ENCODE peak calls at places on chromosomes 16 and 17, in eight cellular contexts. D, O, Q, W, E, H, Y and N are unnamed samples.

GRCh38 chr16:10978846-10979446 is 34.6 kb downstream of the CLEC16A start:
- DNase-seq in D (no peak), O (no peak), Q (no peak), W (no peak), E (no peak), H (no peak), Y (no peak), N (no peak)

GRCh38 chr16:30395155-30395991 is at the start of gene ZNF48:
- DNase-seq in D (peak; percentile 88), O (peak; percentile 90), Q (peak; percentile 94), W (peak; percentile 92), E (peak; percentile 84), H (peak; percentile 77), Y (no peak), N (peak; percentile 84)

GRCh38 chr17:16463341-16464000 is 28.5 kb downstream of the LRRC75A start:
- DNase-seq in D (peak; percentile 75), O (peak; percentile 59), Q (peak; percentile 67), W (peak; percentile 79), E (no peak), H (no peak), Y (no peak), N (no peak)

GRCh38 chr17:63546308-63547082 is 3.8 kb upstream of the DCAF7 start:
- DNase-seq in D (no peak), O (no peak), Q (no peak), W (no peak), E (no peak), H (no peak), Y (no peak), N (no peak)

GRCh38 chr16:21279501-21279900 is 1.4 kb upstream of the CRYM start:
- DNase-seq in D (no peak), O (no peak), Q (no peak), W (no peak), E (no peak), H (no peak), Y (no peak), N (no peak)

GRCh38 chr17:21177401-21177800 is 36.6 kb downstream of the TMEM11 start:
- DNase-seq in D (peak; percentile 0), O (no peak), Q (no peak), W (no peak), E (no peak), H (no peak), Y (no peak), N (no peak)

GRCh38 chr17:69269174-69269998 is 40.8 kb upstream of the ABCA10 start:
- DNase-seq in D (no peak), O (peak; percentile 66), Q (no peak), W (no peak), E (no peak), H (no peak), Y (no peak), N (no peak)

GRCh38 chr16:2981899-2982250 is 1.6 kb upstream of the PKMYT1 start:
- DNase-seq in D (no peak), O (no peak), Q (no peak), W (no peak), E (no peak), H (no peak), Y (no peak), N (no peak)

GRCh38 chr17:67274466-67274865 is 29.5 kb upstream of the HELZ start:
- DNase-seq in D (no peak), O (no peak), Q (no peak), W (no peak), E (no peak), H (no peak), Y (no peak), N (no peak)

GRCh38 chr16:87367556-87367955 is 16.0 kb downstream of the FBXO31 start:
- DNase-seq in D (no peak), O (no peak), Q (no peak), W (no peak), E (no peak), H (no peak), Y (no peak), N (no peak)

GRCh38 chr17:56974055-56974454 is 3.9 kb upstream of the SCPEP1 start:
- DNase-seq in D (no peak), O (no peak), Q (no peak), W (no peak), E (no peak), H (no peak), Y (no peak), N (no peak)

GRCh38 chr17:42329025-42329976 is 41.0 kb downstream of the STAT5A start:
- DNase-seq in D (no peak), O (peak; percentile 83), Q (no peak), W (peak; percentile 33), E (no peak), H (no peak), Y (no peak), N (no peak)

GRCh38 chr16:57614546-57615343 is 13.7 kb upstream of the ADGRG1 start:
- DNase-seq in D (peak; percentile 25), O (no peak), Q (no peak), W (peak; percentile 1), E (no peak), H (no peak), Y (no peak), N (no peak)

GRCh38 chr17:11692688-11693087 is 94.4 kb downstream of the DNAH9 start:
- DNase-seq in D (no peak), O (no peak), Q (no peak), W (no peak), E (no peak), H (no peak), Y (no peak), N (no peak)

GRCh38 chr16:71542377-71542776 is 16.2 kb downstream of the CHST4 start:
- DNase-seq in D (peak; percentile 48), O (peak; percentile 6), Q (peak; percentile 32), W (peak; percentile 51), E (no peak), H (peak; percentile 60), Y (no peak), N (no peak)

GRCh38 chr16:648071-648785 is 937 bp upstream of the WDR90 start:
- DNase-seq in D (peak; percentile 83), O (no peak), Q (no peak), W (peak; percentile 88), E (no peak), H (no peak), Y (no peak), N (peak; percentile 64)

GRCh38 chr17:44006581-44007345 is 2.3 kb downstream of the NAGS start:
- DNase-seq in D (peak; percentile 100), O (peak; percentile 92), Q (peak; percentile 98), W (peak; percentile 99), E (peak; percentile 96), H (peak; percentile 95), Y (peak; percentile 86), N (peak; percentile 92)

GRCh38 chr17:1629647-1630310 is 1.1 kb upstream of the SLC43A2 start:
- DNase-seq in D (peak; percentile 84), O (peak; percentile 33), Q (peak; percentile 62), W (peak; percentile 72), E (peak; percentile 63), H (peak; percentile 29), Y (no peak), N (peak; percentile 43)

GRCh38 chr17:41624208-41625101 is at the start of gene KRT17:
- DNase-seq in D (no peak), O (no peak), Q (no peak), W (peak; percentile 17), E (no peak), H (no peak), Y (no peak), N (no peak)

GRCh38 chr16:84720180-84720579 is 20.4 kb downstream of the USP10 start:
- DNase-seq in D (no peak), O (no peak), Q (no peak), W (peak; percentile 21), E (no peak), H (no peak), Y (no peak), N (no peak)
- H3K27ac ChIP-seq in D (no peak overlapping the region), O (peak overlapping the region; percentile 32), Q (no peak overlapping the region), W (no peak overlapping the region), E (no peak overlapping the region), H (no peak overlapping the region), Y (no peak overlapping the region), N (no peak overlapping the region)

DNA sequence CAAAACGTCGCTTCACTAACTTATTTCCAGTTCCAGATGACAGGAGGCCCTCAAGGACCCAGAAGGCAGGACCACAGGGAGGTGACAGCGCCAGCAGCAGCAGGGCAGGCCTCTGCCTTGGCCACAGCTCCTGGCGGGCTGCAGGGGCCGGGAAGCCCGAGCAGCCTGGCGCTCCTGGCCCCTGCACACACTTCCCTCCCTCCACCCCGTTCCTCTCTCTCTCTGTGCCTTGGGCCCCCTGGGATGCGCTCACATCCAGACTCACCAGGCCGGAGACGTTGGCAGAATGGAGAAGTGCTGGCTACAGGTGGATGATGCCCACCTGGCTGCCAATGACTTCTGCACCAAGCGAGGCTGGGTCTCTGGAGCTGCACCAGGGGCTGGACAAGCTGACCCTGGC is 12.7 kb downstream of the ZNF594 start:
- DNase-seq in D (no peak), O (no peak), Q (no peak), W (no peak), E (no peak), H (no peak), Y (no peak), N (no peak)
- H3K4me3 ChIP-seq in D (no peak overlapping the region), O (no peak overlapping the region), Q (no peak overlapping the region), W (no peak overlapping the region), E (no peak overlapping the region), H (no peak overlapping the region), Y (no peak overlapping the region), N (no peak overlapping the region)

DNA sequence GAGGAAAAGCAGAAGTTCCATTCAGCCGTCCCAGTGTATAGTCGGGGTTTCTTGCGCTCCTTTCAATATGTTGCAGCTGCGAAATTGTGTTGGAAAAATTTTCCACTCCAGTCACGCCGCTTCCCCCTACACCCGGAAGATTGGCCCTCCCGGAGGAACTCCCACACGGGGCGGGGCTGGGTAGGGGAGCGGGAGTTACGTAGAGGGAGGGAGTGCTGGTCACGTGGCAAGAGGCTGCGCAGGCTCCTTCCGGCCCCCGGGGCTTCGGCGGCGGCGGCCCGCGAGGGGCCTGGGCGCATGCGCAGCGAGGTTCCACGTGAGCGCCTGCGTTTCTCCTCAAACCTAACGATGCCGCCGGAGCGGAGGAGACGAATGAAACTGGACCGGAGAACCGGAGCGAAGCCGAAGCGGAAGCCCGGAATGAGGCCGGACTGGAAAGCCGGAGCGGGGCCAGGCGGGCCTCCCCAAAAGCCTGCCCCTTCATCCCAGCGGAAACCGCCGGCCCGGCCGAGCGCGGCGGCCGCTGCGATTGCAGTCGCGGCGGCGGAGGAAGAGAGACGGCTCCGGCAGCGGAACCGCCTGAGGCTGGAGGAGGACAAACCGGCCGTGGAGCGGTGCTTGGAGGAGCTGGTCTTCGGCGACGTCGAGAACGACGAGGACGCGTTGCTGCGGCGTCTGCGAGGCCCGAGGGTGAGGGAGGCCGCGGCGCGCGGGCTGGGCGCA is at the start of gene UTP18:
- DNase-seq in D (peak; percentile 97), O (peak; percentile 97), Q (peak; percentile 98), W (peak; percentile 97), E (peak; percentile 98), H (peak; percentile 98), Y (peak; percentile 89), N (peak; percentile 96)
- TF ChIP-seq POLR2A in D (no peak), O (peak; percentile 75), Q (no peak), W (peak; percentile 73), E (peak; percentile 50), H (peak; percentile 78), Y (no peak), N (peak; percentile 76)

DNA sequence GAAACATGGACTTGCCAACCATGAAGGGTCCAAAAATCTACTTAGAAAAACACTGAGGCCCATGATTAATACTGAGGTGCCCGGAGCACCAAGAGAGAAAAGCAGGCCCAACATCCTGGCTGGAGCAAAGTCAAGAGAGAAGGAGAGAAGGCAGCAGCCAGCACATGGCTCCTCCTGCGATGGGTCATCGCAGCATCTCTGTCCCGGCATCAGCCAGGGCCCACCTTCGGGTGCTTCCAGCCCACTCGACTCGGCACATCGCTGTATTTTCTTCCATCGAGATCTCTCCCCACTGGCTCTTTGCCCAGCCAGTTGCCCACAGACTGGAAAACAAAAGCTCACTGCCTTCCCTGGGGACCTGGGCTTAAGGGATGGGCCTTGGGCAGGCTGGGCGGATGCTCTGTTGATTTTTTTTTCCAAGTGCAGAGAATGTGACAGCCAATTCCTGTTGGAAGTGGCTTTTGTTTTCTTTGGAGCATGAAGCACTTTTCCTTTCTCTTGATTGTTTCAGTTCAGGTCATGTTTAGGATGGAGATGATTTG is 58.1 kb downstream of the CYB5B start:
- DNase-seq in D (peak; percentile 37), O (peak; percentile 27), Q (peak; percentile 87), W (peak; percentile 8), E (peak; percentile 72), H (no peak), Y (no peak), N (peak; percentile 40)
- H3K27ac ChIP-seq in D (peak overlapping the region; percentile 75), O (peak overlapping the region; percentile 30), Q (peak overlapping the region; percentile 89), W (peak overlapping the region; percentile 21), E (no peak overlapping the region), H (peak overlapping the region; percentile 73), Y (peak overlapping the region; percentile 77), N (peak overlapping the region; percentile 80)